ENCODE peak calls at places on chromosomes 2 and 18, in six cellular contexts. Z is fibroblast of lung, F is right lobe of liver, C is fibroblast of pulmonary artery, L is GM23338, A is choroid plexus epithelial cell. Q is an unnamed sample.
A peak's percentile ranks its signal among the peaks of the same experiment; 100 is the strongest.

GRCh38 chr18:39946623-39947061 is 2008.4 kb upstream of the PIK3C3 start:
- DNase-seq in Z (peak; percentile 82), F (no peak), C (peak; percentile 83), L (peak; percentile 51), A (peak; percentile 97), Q (no peak)

GRCh38 chr2:21148718-21149117 is 24.9 kb downstream of the TDRD15 start:
- DNase-seq in Z (no peak), F (no peak), C (no peak), L (no peak), A (no peak), Q (no peak)

GRCh38 chr2:165874445-165875039 is 79.0 kb downstream of the TTC21B start:
- DNase-seq in Z (peak; percentile 81), F (no peak), C (peak; percentile 80), L (peak; percentile 88), A (peak; percentile 88), Q (no peak)

GRCh38 chr2:54634564-54635511 is 88.6 kb upstream of the EML6 start:
- DNase-seq in Z (peak; percentile 49), F (no peak), C (peak; percentile 95), L (peak; percentile 38), A (peak; percentile 87), Q (no peak)

GRCh38 chr2:42917374-42918017 is 125.1 kb upstream of the HAAO start:
- DNase-seq in Z (peak; percentile 91), F (no peak), C (peak; percentile 95), L (no peak), A (peak; percentile 91), Q (no peak)

GRCh38 chr2:140892429-140892828 is 1238.4 kb downstream of the LRP1B start:
- DNase-seq in Z (no peak), F (no peak), C (peak; percentile 10), L (no peak), A (peak; percentile 19), Q (no peak)

GRCh38 chr18:21134895-21135294 is 23.3 kb upstream of the ROCK1 start:
- DNase-seq in Z (peak; percentile 43), F (no peak), C (peak; percentile 56), L (no peak), A (peak; percentile 49), Q (no peak)

GRCh38 chr2:10408649-10409579 is 39.2 kb downstream of the ODC1 start:
- DNase-seq in Z (peak; percentile 70), F (peak; percentile 90), C (peak; percentile 68), L (peak; percentile 91), A (peak; percentile 80), Q (no peak)

GRCh38 chr2:36290306-36290705 is 65.3 kb upstream of the CRIM1 start:
- DNase-seq in Z (no peak), F (no peak), C (no peak), L (no peak), A (no peak), Q (no peak)

GRCh38 chr2:85834456-85834855 is 54.3 kb downstream of the ST3GAL5 start:
- DNase-seq in Z (no peak), F (no peak), C (no peak), L (no peak), A (no peak), Q (no peak)

GRCh38 chr2:161138429-161138828 is 21.8 kb upstream of the TANK start:
- DNase-seq in Z (no peak), F (no peak), C (no peak), L (no peak), A (no peak), Q (no peak)

GRCh38 chr2:142582317-142582716 is 295.1 kb upstream of the KYNU start:
- DNase-seq in Z (no peak), F (no peak), C (no peak), L (peak; percentile 14), A (peak; percentile 52), Q (no peak)

GRCh38 chr2:231318954-231319353 is 76.6 kb upstream of the B3GNT7 start:
- DNase-seq in Z (no peak), F (no peak), C (no peak), L (no peak), A (no peak), Q (no peak)

GRCh38 chr18:35466815-35467623 is 30.7 kb downstream of the INO80C start:
- DNase-seq in Z (no peak), F (no peak), C (peak; percentile 45), L (no peak), A (no peak), Q (no peak)

DNA sequence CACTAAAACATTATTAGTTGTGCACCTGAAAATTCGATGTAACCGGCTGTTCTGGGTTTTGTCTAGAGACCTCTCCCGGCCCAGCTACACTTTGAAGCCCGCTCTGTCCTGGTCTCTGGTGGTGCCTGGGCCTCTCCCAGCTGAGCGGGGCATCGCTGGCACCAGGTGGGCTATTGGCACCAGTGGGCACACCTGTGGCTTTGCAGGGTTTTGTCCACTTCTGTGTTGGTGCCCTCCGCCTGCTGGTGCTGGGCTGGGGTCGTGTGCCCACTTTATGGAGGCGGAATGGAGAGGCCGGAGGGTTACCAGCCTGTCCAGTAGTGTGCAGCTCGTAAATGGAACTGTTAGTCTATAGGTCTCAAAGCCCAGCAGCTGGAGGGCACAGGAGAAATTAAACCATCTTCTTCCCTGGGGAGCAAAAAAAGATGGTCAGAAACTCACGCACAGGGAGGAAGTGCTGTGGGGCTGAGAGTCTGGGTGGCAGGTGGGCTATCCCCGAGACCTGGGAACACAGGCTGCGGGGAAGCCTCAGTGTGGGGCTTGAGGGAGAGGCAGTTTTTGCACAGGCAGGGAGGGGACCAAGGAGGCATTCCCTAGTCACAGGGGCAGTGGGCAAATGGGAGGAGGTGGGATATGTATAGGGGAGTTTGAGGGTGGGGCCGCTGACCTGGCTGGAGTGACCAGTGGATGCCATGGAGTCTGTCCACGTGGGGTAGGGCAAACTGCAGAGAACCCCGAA is 30.4 kb downstream of the SH3BP4 start:
- DNase-seq in Z (no peak), F (no peak), C (no peak), L (no peak), A (no peak), Q (no peak)
- TF ChIP-seq CTCF in Z (no peak), F (no peak), C (no peak), L (no peak), A (no peak), Q (no peak)

GRCh38 chr2:164560181-164560792 is 61.0 kb downstream of the GRB14 start:
- DNase-seq in Z (peak; percentile 33), F (no peak), C (peak; percentile 49), L (peak; percentile 65), A (peak; percentile 66), Q (no peak)
- TF ChIP-seq CTCF in Z (peak; percentile 47), F (peak; percentile 66), C (peak; percentile 74), L (peak; percentile 59), A (peak; percentile 67), Q (peak; percentile 98)

DNA sequence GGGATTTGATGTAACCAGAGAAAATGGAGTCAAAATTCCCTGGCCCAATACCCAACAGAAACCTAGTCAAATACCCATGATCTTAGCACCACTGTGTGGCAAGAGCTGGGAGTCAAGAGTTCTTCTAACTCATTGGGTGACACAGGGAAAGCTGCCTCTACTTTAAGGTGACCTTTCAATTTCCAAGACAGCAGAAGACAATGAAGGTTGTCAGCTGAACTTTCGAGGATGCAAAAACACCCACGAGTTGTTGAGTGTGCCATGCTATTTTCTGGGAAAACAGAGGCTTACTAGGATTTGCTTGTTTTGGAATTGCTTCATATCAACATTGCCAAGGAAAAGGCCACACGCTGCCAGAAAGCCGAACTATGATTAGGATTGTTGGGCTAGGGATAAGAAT is 61.6 kb upstream of the CYRIA start:
- DNase-seq in Z (peak; percentile 29), F (no peak), C (peak; percentile 58), L (no peak), A (peak; percentile 57), Q (no peak)
- TF ChIP-seq CTCF in Z (peak; percentile 15), F (no peak), C (peak; percentile 38), L (peak; percentile 33), A (peak; percentile 57), Q (peak; percentile 46)

DNA sequence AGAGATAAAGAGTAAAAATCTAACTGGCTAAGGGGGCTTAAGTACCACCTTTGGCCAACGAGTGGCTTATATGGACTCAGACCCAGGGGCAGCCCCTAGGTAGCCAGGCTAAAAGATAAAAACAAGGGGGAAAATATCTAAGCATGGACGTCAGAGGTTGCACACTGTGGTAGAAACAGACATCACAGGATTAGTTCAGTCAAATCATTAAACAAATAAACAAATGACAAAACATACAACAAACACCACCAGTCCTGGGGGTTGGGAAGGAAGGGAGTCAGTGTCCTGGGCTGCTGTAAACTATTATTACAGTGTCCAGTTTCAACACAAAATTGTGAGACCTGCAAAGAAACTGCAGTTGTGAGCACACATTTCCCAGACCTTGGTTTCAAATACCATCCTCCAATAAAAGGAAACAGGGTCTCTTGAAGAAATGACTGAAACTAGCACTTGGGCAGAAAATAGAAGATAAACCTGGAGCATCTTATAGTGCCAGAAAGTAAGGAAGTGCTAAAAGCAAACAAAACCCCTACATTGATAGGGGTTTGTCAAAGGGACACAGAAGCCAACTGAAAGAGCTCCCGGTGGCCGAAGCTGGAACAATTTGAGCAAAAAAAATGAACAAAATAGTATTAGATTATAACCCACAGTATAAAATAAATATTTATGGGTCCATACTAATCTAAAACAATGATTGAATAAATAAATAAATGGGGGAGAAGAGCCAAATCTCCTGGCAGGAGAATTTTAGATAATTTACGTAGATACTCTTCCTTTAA is 154.8 kb upstream of the KLF7 start:
- DNase-seq in Z (peak; percentile 62), F (no peak), C (no peak), L (no peak), A (peak; percentile 57), Q (no peak)
- TF ChIP-seq CTCF in Z (peak; percentile 6), F (no peak), C (no peak), L (no peak), A (peak; percentile 14), Q (peak; percentile 38)

DNA sequence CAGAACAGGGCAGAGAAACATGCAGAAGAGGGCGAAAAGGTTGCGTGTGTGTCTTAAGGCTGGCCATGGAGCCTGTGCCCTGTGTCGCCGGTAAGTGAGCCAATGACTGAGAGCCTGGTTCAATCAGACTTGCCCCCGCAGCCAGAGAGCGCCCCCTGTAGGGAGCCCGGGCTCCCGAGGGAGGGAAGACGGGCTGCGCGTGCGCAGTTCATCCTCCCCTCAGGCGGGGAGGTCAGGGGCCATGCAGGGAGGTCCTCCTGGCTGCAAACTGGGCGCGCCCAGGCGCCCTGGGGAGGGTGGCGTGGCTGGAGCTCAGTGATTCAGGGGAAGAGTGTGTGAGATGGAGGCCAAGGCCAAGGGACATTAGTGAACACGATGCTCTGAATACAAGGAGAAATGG is 276.6 kb downstream of the PHLPP1 start:
- DNase-seq in Z (no peak), F (no peak), C (no peak), L (peak; percentile 37), A (no peak), Q (no peak)
- TF ChIP-seq CTCF in Z (no peak), F (no peak), C (no peak), L (peak; percentile 68), A (no peak), Q (no peak)

DNA sequence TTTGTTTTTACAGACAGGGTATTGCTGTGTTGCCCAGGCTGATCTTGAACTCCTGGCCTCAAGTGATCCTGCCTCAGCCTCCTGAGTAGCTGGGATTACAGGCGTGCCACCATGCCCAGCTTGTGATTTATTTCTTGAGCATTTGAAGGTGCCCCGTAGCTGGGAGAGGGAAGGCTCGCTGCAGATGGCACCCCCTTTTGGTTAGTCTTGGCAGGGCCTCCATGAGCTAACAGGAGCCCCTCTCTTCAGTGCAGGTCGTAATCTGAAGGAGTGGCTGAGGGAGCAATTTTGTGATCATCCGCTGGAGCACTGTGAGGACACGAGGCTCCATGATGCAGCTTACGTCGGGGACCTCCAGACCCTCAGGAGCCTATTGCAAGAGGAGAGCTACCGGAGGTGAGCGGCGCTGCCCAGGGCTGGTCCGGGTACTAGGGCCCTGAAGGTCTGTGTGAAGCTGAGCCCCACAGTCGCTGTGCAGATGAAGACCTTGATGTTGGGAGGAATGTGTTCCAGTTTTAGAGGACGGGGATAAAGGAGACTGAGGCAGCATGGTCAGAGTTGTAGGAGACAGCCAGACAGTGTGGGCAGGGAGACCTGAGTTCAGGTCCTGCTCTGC is 6.7 kb downstream of the ASB1 start:
- DNase-seq in Z (no peak), F (no peak), C (no peak), L (no peak), A (no peak), Q (no peak)
- TF ChIP-seq CTCF in Z (no peak), F (no peak), C (no peak), L (peak; percentile 42), A (peak; percentile 21), Q (peak; percentile 30)